ENCODE peak calls at places on chromosomes 5 and 9, in nine cellular contexts. I is heart right ventricle, V is IMR-90, C is left ventricle myocardium inferior, T is HFF-Myc, R is cardiac muscle cell, N is ovary, H is thyroid gland, D is A549. L is an unnamed sample.

GRCh38 chr5:58080573-58080972 is 379.3 kb downstream of the PLK2 start:
- DNase-seq in I (no peak), V (peak; percentile 69), C (no peak), T (peak; percentile 29), R (peak; percentile 26), N (no peak), H (no peak), D (no peak), L (peak; percentile 88)

GRCh38 chr5:3394877-3395599 is 200.6 kb upstream of the IRX1 start:
- DNase-seq in I (no peak), V (no peak), C (no peak), T (no peak), R (no peak), N (no peak), H (no peak), D (no peak), L (no peak)

GRCh38 chr5:40413747-40414146 is 266.0 kb upstream of the PTGER4 start:
- DNase-seq in I (no peak), V (peak; percentile 61), C (no peak), T (no peak), R (peak; percentile 72), N (no peak), H (no peak), D (no peak), L (no peak)

GRCh38 chr5:176744584-176744965 is 65.8 kb upstream of the UNC5A start:
- DNase-seq in I (no peak), V (no peak), C (no peak), T (no peak), R (no peak), N (no peak), H (no peak), D (peak; percentile 28), L (no peak)

GRCh38 chr9:744790-745456 is 96.6 kb upstream of the DMRT1 start:
- DNase-seq in I (peak; percentile 79), V (no peak), C (peak; percentile 87), T (no peak), R (peak; percentile 35), N (peak; percentile 71), H (no peak), D (no peak), L (no peak)

GRCh38 chr5:72842816-72843215 is 26.4 kb downstream of the TNPO1 start:
- DNase-seq in I (no peak), V (peak; percentile 65), C (no peak), T (no peak), R (no peak), N (no peak), H (no peak), D (peak; percentile 56), L (no peak)

GRCh38 chr9:80410106-80410505 is 838.3 kb downstream of the TLE4 start:
- DNase-seq in I (no peak), V (no peak), C (no peak), T (no peak), R (no peak), N (peak; percentile 25), H (peak; percentile 82), D (no peak), L (no peak)

GRCh38 chr9:95626885-95627558 is 110.3 kb upstream of the PTCH1 start:
- DNase-seq in I (peak; percentile 48), V (no peak), C (peak; percentile 54), T (no peak), R (no peak), N (no peak), H (peak; percentile 13), D (no peak), L (no peak)

GRCh38 chr5:44888435-44888834 is 79.7 kb downstream of the MRPS30 start:
- DNase-seq in I (no peak), V (no peak), C (no peak), T (no peak), R (no peak), N (no peak), H (no peak), D (no peak), L (no peak)

GRCh38 chr9:18499987-18500386 is 26.0 kb downstream of the ADAMTSL1 start:
- DNase-seq in I (no peak), V (no peak), C (no peak), T (no peak), R (no peak), N (no peak), H (no peak), D (no peak), L (no peak)

GRCh38 chr9:122113574-122113973 is 20.5 kb upstream of the TTLL11 start:
- DNase-seq in I (no peak), V (no peak), C (no peak), T (no peak), R (no peak), N (no peak), H (no peak), D (no peak), L (no peak)

GRCh38 chr5:159951387-159951786 is 35.1 kb downstream of the ADRA1B start:
- DNase-seq in I (no peak), V (peak; percentile 27), C (no peak), T (no peak), R (peak; percentile 22), N (no peak), H (no peak), D (no peak), L (no peak)

GRCh38 chr5:159953609-159954008 is 37.3 kb downstream of the ADRA1B start:
- DNase-seq in I (no peak), V (no peak), C (no peak), T (no peak), R (no peak), N (no peak), H (no peak), D (no peak), L (no peak)

GRCh38 chr5:159951834-159952233 is 35.6 kb downstream of the ADRA1B start:
- DNase-seq in I (no peak), V (peak; percentile 51), C (no peak), T (no peak), R (no peak), N (no peak), H (no peak), D (no peak), L (no peak)

GRCh38 chr5:159955056-159955624 is 38.9 kb downstream of the ADRA1B start:
- DNase-seq in I (no peak), V (no peak), C (no peak), T (no peak), R (no peak), N (no peak), H (no peak), D (no peak), L (no peak)

DNA sequence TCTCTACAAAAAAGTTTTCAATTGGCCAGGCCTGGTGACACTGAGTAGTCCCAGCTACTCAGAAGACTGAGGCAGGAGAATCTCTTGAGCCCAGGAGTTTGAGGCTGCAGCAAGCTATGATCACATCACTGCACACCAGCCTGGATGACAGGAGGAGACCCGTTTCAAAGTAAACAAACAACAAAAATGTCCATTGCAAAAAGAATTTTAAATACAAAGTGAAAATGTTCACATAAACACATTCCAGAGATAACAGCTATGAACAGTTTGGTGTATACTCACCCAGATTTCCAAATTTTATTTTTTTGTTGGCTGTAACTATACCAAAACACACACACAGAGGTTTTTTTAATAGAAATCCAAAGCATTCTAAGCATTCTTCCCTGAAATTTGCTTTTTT is 39.8 kb downstream of the ADRA1B start:
- DNase-seq in I (no peak), V (peak; percentile 39), C (no peak), T (no peak), R (peak; percentile 12), N (no peak), H (no peak), D (no peak), L (no peak)
- H3K4me3 ChIP-seq in I (no peak overlapping the region), V (no peak overlapping the region), C (no peak overlapping the region), T (no peak overlapping the region), R (no peak overlapping the region), N (no peak overlapping the region), H (no peak overlapping the region), D (no peak overlapping the region), L (no peak overlapping the region)

DNA sequence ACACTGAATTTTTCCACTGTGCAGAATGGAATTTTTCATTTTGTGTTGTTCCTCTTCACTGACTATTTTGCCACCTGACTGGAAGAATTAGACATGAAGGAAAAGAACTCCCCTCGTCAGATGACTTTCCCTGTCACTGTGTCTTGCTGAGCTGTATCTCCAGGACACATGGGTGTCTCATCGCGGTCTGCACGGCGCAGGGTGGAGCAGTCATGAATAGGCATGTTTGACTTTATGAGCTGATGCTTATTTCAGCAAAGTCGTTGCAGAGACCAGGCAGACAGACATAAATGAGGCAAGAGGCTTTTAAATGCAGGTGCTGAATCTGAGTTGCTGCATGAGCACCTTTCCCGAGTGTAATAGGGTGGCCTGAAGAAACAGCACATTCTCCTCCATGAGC is 50.3 kb upstream of the SEMA4D start:
- DNase-seq in I (no peak), V (no peak), C (no peak), T (no peak), R (no peak), N (no peak), H (no peak), D (no peak), L (no peak)
- TF ChIP-seq CTCF in I (no peak), V (no peak), C (no peak), T (no peak), R (no peak), N (no peak), H (no peak), D (no peak), L (no peak)

GRCh38 chr9:126327750-126328120 is 1.1 kb downstream of the MVB12B start:
- DNase-seq in I (no peak), V (no peak), C (no peak), T (no peak), R (no peak), N (no peak), H (no peak), D (no peak), L (no peak)
- H3K4me3 ChIP-seq in I (peak overlapping the region; percentile 56), V (peak overlapping the region; percentile 80), C (peak overlapping the region; percentile 78), T (peak overlapping the region; percentile 50), R (peak overlapping the region; percentile 46), N (peak overlapping the region; percentile 66), H (no peak overlapping the region), D (peak overlapping the region; percentile 65), L (peak overlapping the region; percentile 65)

GRCh38 chr5:60377826-60378225 is 322.1 kb downstream of the DEPDC1B start:
- DNase-seq in I (no peak), V (no peak), C (no peak), T (no peak), R (no peak), N (no peak), H (no peak), D (no peak), L (no peak)

GRCh38 chr5:60387041-60387440 is 312.9 kb downstream of the DEPDC1B start:
- DNase-seq in I (no peak), V (no peak), C (no peak), T (no peak), R (no peak), N (no peak), H (no peak), D (no peak), L (no peak)

GRCh38 chr5:60379907-60380306 is 320.1 kb downstream of the DEPDC1B start:
- DNase-seq in I (no peak), V (no peak), C (no peak), T (no peak), R (no peak), N (no peak), H (no peak), D (no peak), L (no peak)

GRCh38 chr5:60386398-60386797 is 313.6 kb downstream of the DEPDC1B start:
- DNase-seq in I (no peak), V (no peak), C (no peak), T (no peak), R (no peak), N (no peak), H (no peak), D (no peak), L (no peak)

DNA sequence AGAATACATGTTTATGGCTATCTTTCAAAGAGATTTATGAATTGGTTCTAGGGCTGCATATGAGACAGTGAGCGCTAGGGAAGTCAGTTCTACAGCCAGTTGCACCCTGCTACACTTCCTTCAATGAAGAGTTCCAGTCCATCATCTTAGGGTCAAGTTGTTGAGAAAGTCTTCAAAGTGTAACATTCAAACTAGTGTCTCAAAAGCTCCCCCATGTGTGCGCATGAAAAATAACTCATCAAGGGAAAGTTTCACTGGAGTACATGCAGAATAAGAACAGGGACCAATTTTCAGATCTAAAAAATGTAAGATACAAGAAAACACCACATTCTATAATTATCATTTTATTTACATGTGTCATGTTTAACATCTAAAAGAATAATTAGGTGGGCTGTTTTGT is 317.2 kb downstream of the DEPDC1B start:
- DNase-seq in I (no peak), V (peak; percentile 20), C (no peak), T (peak; percentile 32), R (peak; percentile 52), N (no peak), H (no peak), D (peak; percentile 24), L (no peak)
- TF ChIP-seq CTCF in I (peak; percentile 31), V (peak; percentile 23), C (peak; percentile 11), T (peak; percentile 33), R (peak; percentile 53), N (no peak), H (peak; percentile 65), D (peak; percentile 69), L (peak; percentile 60)